ENCODE peak calls at places on chromosome 9, in six cellular contexts. T is A549, Q is hepatocyte, R is fibroblast of lung, F is heart right ventricle, D is colonic mucosa. U is an unnamed sample.

GRCh38 chr9:120387257-120387999 is 192.5 kb downstream of the CDK5RAP2 start:
- DNase-seq in T (no peak), Q (no peak), R (no peak), F (no peak), D (no peak), U (no peak)

GRCh38 chr9:15178621-15179020 is 128.4 kb downstream of the TTC39B start:
- DNase-seq in T (no peak), Q (no peak), R (no peak), F (no peak), D (no peak), U (no peak)

GRCh38 chr9:2620876-2621677 is 510 bp upstream of the VLDLR start:
- DNase-seq in T (peak), Q (peak), R (peak), F (peak), D (peak), U (peak)

GRCh38 chr9:123375725-123376132 is 19.7 kb downstream of the CRB2 start:
- DNase-seq in T (no peak), Q (peak), R (peak), F (no peak), D (peak), U (no peak)

GRCh38 chr9:118643118-118643517 is 726.1 kb downstream of the BRINP1 start:
- DNase-seq in T (peak), Q (peak), R (peak), F (no peak), D (no peak), U (no peak)

GRCh38 chr9:127987103-127987614 is 6.4 kb upstream of the EEIG1 start:
- DNase-seq in T (peak), Q (peak), R (peak), F (peak), D (no peak), U (no peak)

GRCh38 chr9:101326501-101326900 is 58.3 kb downstream of the BAAT start:
- DNase-seq in T (peak), Q (no peak), R (peak), F (no peak), D (no peak), U (no peak)

GRCh38 chr9:127122176-127123151 is at the start of gene ANGPTL2:
- DNase-seq in T (no peak), Q (peak), R (peak), F (peak), D (peak), U (peak)

GRCh38 chr9:35690447-35691324 is 961 bp upstream of the TPM2 start:
- DNase-seq in T (peak), Q (peak), R (peak), F (peak), D (peak), U (no peak)

GRCh38 chr9:96884443-96884842 is 30.1 kb upstream of the ZNF782 start:
- DNase-seq in T (peak), Q (peak), R (peak), F (no peak), D (peak), U (no peak)

GRCh38 chr9:133187561-133188005 is 21.5 kb downstream of the OBP2B start:
- DNase-seq in T (no peak), Q (no peak), R (no peak), F (no peak), D (no peak), U (no peak)

GRCh38 chr9:128361296-128361980 is 9.7 kb upstream of the URM1 start:
- DNase-seq in T (no peak), Q (no peak), R (no peak), F (no peak), D (peak), U (no peak)

GRCh38 chr9:134887219-134887618 is 6.6 kb downstream of the FCN2 start:
- DNase-seq in T (no peak), Q (no peak), R (no peak), F (no peak), D (no peak), U (no peak)

GRCh38 chr9:70177121-70177520 is 81.7 kb upstream of the SMC5 start:
- DNase-seq in T (no peak), Q (no peak), R (no peak), F (no peak), D (no peak), U (no peak)

GRCh38 chr9:130912932-130913598 is 16.5 kb upstream of the QRFP start:
- DNase-seq in T (no peak), Q (no peak), R (peak), F (no peak), D (no peak), U (peak)

GRCh38 chr9:89311346-89312153 is 555 bp downstream of the CKS2 start:
- DNase-seq in T (no peak), Q (peak), R (no peak), F (peak), D (peak), U (no peak)

GRCh38 chr9:89732295-89732951 is 127.6 kb downstream of the GADD45G start:
- DNase-seq in T (no peak), Q (peak), R (no peak), F (no peak), D (no peak), U (no peak)

GRCh38 chr9:16266648-16267276 is 603.7 kb downstream of the BNC2 start:
- DNase-seq in T (peak), Q (no peak), R (no peak), F (no peak), D (peak), U (no peak)

GRCh38 chr9:83280259-83280658 is 217.3 kb upstream of the RASEF start:
- DNase-seq in T (peak), Q (no peak), R (peak), F (no peak), D (no peak), U (peak)

GRCh38 chr9:4073371-4073770 is 226.5 kb downstream of the GLIS3 start:
- DNase-seq in T (peak), Q (no peak), R (no peak), F (no peak), D (no peak), U (no peak)

GRCh38 chr9:137190315-137190853 is 1.9 kb downstream of the SSNA1 start:
- DNase-seq in T (no peak), Q (peak), R (no peak), F (no peak), D (no peak), U (no peak)
- TF ChIP-seq CTCF in T (no peak), Q (no peak), R (no peak), F (no peak), D (no peak), U (no peak)

GRCh38 chr9:136225366-136225747 is 20.3 kb downstream of the QSOX2 start:
- DNase-seq in T (no peak), Q (no peak), R (no peak), F (no peak), D (no peak), U (no peak)
- H3K4me3 ChIP-seq in T (no peak), Q (no peak), R (no peak), F (no peak), D (no peak), U (no peak)

GRCh38 chr9:18857769-18858168 is 175.2 kb downstream of the SAXO1 start:
- DNase-seq in T (no peak), Q (no peak), R (peak), F (no peak), D (no peak), U (peak)

GRCh38 chr9:18863821-18864220 is 169.2 kb downstream of the SAXO1 start:
- DNase-seq in T (no peak), Q (no peak), R (no peak), F (no peak), D (no peak), U (peak)

GRCh38 chr9:18865542-18865941 is 167.5 kb downstream of the SAXO1 start:
- DNase-seq in T (no peak), Q (no peak), R (peak), F (no peak), D (no peak), U (no peak)

GRCh38 chr9:18864516-18864915 is 168.5 kb downstream of the SAXO1 start:
- DNase-seq in T (no peak), Q (no peak), R (no peak), F (no peak), D (no peak), U (no peak)

GRCh38 chr9:18861599-18862546 is 171.1 kb downstream of the SAXO1 start:
- DNase-seq in T (no peak), Q (peak), R (peak), F (peak), D (no peak), U (no peak)
- TF ChIP-seq CTCF in T (no peak), Q (peak), R (no peak), F (no peak), D (no peak), U (no peak)

GRCh38 chr9:93061260-93061751 is 2.8 kb downstream of the SUSD3 start:
- DNase-seq in T (no peak), Q (no peak), R (no peak), F (no peak), D (no peak), U (no peak)
- H3K4me3 ChIP-seq in T (no peak), Q (no peak), R (no peak), F (no peak), D (no peak), U (no peak)

DNA sequence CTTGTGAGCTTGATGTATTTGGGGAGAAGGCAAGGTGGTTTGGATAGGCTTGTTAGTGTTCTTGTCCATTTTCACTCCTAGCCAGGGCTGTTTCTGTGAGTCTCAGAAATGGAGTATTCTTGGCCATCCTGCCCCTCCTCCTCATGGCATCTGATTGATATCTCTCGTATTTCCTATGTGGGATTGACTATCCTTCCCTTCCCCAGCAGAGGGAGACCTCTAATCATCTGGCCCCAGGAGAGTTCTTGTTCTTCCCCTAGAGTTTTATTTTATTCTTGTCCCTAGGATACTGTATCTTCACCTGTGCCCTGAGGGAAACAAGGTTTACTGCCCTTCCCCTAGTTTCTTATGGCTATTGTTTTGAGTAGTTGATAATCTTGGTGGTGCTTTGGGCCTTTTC is 114.4 kb downstream of the VPS13A start:
- DNase-seq in T (peak), Q (peak), R (peak), F (no peak), D (no peak), U (no peak)
- TF ChIP-seq CTCF in T (peak), Q (peak), R (peak), F (no peak), D (no peak), U (peak)